ENCODE peak calls at places on chromosomes 3 and 15, in seven cellular contexts. One of them, this sample, is unnamed. For H3K4me1, the result is how much of the 10 kb centered on the place peaks cover.

GRCh38 chr15:92810418-92811138 is 89.5 kb upstream of the CHD2 start:
- DNase-seq in CD8-positive, alpha-beta T cell: no peak
- DNase-seq in PC-9: no peak
- DNase-seq in thyroid gland: peak
- DNase-seq in body of pancreas: peak
- DNase-seq in CD4-positive, CD25-positive, alpha-beta regulatory T cell: peak
- DNase-seq in left ventricle myocardium inferior: peak
- DNase-seq in this sample: peak

GRCh38 chr3:68334547-68334946 is 597.8 kb downstream of the TAFA4 start:
- DNase-seq in CD8-positive, alpha-beta T cell: no peak
- DNase-seq in PC-9: no peak
- DNase-seq in thyroid gland: no peak
- DNase-seq in body of pancreas: no peak
- DNase-seq in CD4-positive, CD25-positive, alpha-beta regulatory T cell: no peak
- DNase-seq in left ventricle myocardium inferior: no peak
- DNase-seq in this sample: no peak

GRCh38 chr15:68411276-68411675 is 20.7 kb downstream of the ITGA11 start:
- DNase-seq in CD8-positive, alpha-beta T cell: no peak
- DNase-seq in PC-9: no peak
- DNase-seq in thyroid gland: no peak
- DNase-seq in body of pancreas: no peak
- DNase-seq in CD4-positive, CD25-positive, alpha-beta regulatory T cell: no peak
- DNase-seq in left ventricle myocardium inferior: no peak
- DNase-seq in this sample: peak

GRCh38 chr3:67940200-67940952 is 286.0 kb upstream of the SUCLG2 start:
- DNase-seq in CD8-positive, alpha-beta T cell: no peak
- DNase-seq in PC-9: no peak
- DNase-seq in thyroid gland: peak
- DNase-seq in body of pancreas: peak
- DNase-seq in CD4-positive, CD25-positive, alpha-beta regulatory T cell: no peak
- DNase-seq in left ventricle myocardium inferior: no peak
- DNase-seq in this sample: no peak

GRCh38 chr15:96187916-96188315 is 142.6 kb upstream of the NR2F2 start:
- DNase-seq in CD8-positive, alpha-beta T cell: no peak
- DNase-seq in PC-9: no peak
- DNase-seq in thyroid gland: no peak
- DNase-seq in body of pancreas: no peak
- DNase-seq in CD4-positive, CD25-positive, alpha-beta regulatory T cell: no peak
- DNase-seq in left ventricle myocardium inferior: no peak
- DNase-seq in this sample: no peak

GRCh38 chr3:61727435-61727834 is 166.1 kb downstream of the PTPRG start:
- DNase-seq in CD8-positive, alpha-beta T cell: no peak
- DNase-seq in PC-9: no peak
- DNase-seq in thyroid gland: no peak
- DNase-seq in body of pancreas: no peak
- DNase-seq in CD4-positive, CD25-positive, alpha-beta regulatory T cell: no peak
- DNase-seq in left ventricle myocardium inferior: no peak
- DNase-seq in this sample: no peak

GRCh38 chr3:159593927-159594605 is 394.6 kb upstream of the IL12A start:
- DNase-seq in CD8-positive, alpha-beta T cell: no peak
- DNase-seq in PC-9: no peak
- DNase-seq in thyroid gland: no peak
- DNase-seq in body of pancreas: no peak
- DNase-seq in CD4-positive, CD25-positive, alpha-beta regulatory T cell: no peak
- DNase-seq in left ventricle myocardium inferior: no peak
- DNase-seq in this sample: no peak

GRCh38 chr3:101039285-101039684 is 46.1 kb upstream of the ABI3BP start:
- DNase-seq in CD8-positive, alpha-beta T cell: no peak
- DNase-seq in PC-9: no peak
- DNase-seq in thyroid gland: peak
- DNase-seq in body of pancreas: peak
- DNase-seq in CD4-positive, CD25-positive, alpha-beta regulatory T cell: no peak
- DNase-seq in left ventricle myocardium inferior: no peak
- DNase-seq in this sample: no peak

GRCh38 chr15:87609909-87610308 is 646.6 kb downstream of the NTRK3 start:
- DNase-seq in CD8-positive, alpha-beta T cell: no peak
- DNase-seq in PC-9: no peak
- DNase-seq in thyroid gland: no peak
- DNase-seq in body of pancreas: no peak
- DNase-seq in CD4-positive, CD25-positive, alpha-beta regulatory T cell: no peak
- DNase-seq in left ventricle myocardium inferior: no peak
- DNase-seq in this sample: no peak

GRCh38 chr15:28993720-28994053 is 107.9 kb downstream of the APBA2 start:
- DNase-seq in CD8-positive, alpha-beta T cell: no peak
- DNase-seq in PC-9: no peak
- DNase-seq in thyroid gland: no peak
- DNase-seq in body of pancreas: no peak
- DNase-seq in CD4-positive, CD25-positive, alpha-beta regulatory T cell: no peak
- DNase-seq in left ventricle myocardium inferior: no peak
- DNase-seq in this sample: no peak
- H3K27ac ChIP-seq in CD8-positive, alpha-beta T cell: no peak
- H3K27ac ChIP-seq in PC-9: no peak
- H3K27ac ChIP-seq in thyroid gland: no peak
- H3K27ac ChIP-seq in body of pancreas: no peak
- H3K27ac ChIP-seq in CD4-positive, CD25-positive, alpha-beta regulatory T cell: no peak
- H3K27ac ChIP-seq in left ventricle myocardium inferior: peak
- H3K27ac ChIP-seq in this sample: peak

DNA sequence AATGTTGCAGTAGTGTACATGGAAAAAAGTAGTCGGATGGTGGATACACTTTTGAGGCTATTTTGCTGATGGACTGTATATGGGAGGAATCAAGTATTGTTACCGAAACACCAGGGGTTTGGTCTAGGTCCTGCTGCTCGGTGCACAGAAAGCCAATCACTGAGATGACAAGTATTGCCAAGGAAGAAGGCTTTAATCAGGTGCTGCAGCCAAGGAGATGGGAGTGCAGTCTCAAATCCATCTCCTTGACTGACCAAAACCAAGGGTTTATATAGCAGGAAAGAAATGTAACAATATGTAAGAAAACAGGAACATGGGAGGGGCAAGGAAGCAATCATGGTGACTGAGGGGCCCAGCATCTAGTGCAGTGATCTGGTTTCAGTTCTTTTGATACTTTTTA is 2.8 kb upstream of the ACVR2B start:
- DNase-seq in CD8-positive, alpha-beta T cell: no peak
- DNase-seq in PC-9: no peak
- DNase-seq in thyroid gland: no peak
- DNase-seq in body of pancreas: no peak
- DNase-seq in CD4-positive, CD25-positive, alpha-beta regulatory T cell: no peak
- DNase-seq in left ventricle myocardium inferior: no peak
- DNase-seq in this sample: no peak
- H3K4me1 ChIP-seq in CD8-positive, alpha-beta T cell: under half
- H3K4me1 ChIP-seq in PC-9: under half
- H3K4me1 ChIP-seq in thyroid gland: under half
- H3K4me1 ChIP-seq in body of pancreas: under half
- H3K4me1 ChIP-seq in CD4-positive, CD25-positive, alpha-beta regulatory T cell: under half
- H3K4me1 ChIP-seq in left ventricle myocardium inferior: under half
- H3K4me1 ChIP-seq in this sample: under half

GRCh38 chr15:62454567-62455172 is 289.6 kb upstream of the C2CD4B start:
- DNase-seq in CD8-positive, alpha-beta T cell: no peak
- DNase-seq in PC-9: no peak
- DNase-seq in thyroid gland: no peak
- DNase-seq in body of pancreas: no peak
- DNase-seq in CD4-positive, CD25-positive, alpha-beta regulatory T cell: no peak
- DNase-seq in left ventricle myocardium inferior: no peak
- DNase-seq in this sample: no peak

GRCh38 chr15:62456011-62456920 is 291.2 kb upstream of the C2CD4B start:
- DNase-seq in CD8-positive, alpha-beta T cell: no peak
- DNase-seq in PC-9: no peak
- DNase-seq in thyroid gland: no peak
- DNase-seq in body of pancreas: no peak
- DNase-seq in CD4-positive, CD25-positive, alpha-beta regulatory T cell: no peak
- DNase-seq in left ventricle myocardium inferior: no peak
- DNase-seq in this sample: no peak

GRCh38 chr15:62457100-62457499 is 292.0 kb upstream of the C2CD4B start:
- DNase-seq in CD8-positive, alpha-beta T cell: no peak
- DNase-seq in PC-9: no peak
- DNase-seq in thyroid gland: no peak
- DNase-seq in body of pancreas: no peak
- DNase-seq in CD4-positive, CD25-positive, alpha-beta regulatory T cell: no peak
- DNase-seq in left ventricle myocardium inferior: no peak
- DNase-seq in this sample: no peak

GRCh38 chr15:62453979-62454378 is 288.9 kb upstream of the C2CD4B start:
- DNase-seq in CD8-positive, alpha-beta T cell: no peak
- DNase-seq in PC-9: no peak
- DNase-seq in thyroid gland: no peak
- DNase-seq in body of pancreas: no peak
- DNase-seq in CD4-positive, CD25-positive, alpha-beta regulatory T cell: no peak
- DNase-seq in left ventricle myocardium inferior: no peak
- DNase-seq in this sample: no peak

GRCh38 chr15:62455441-62455921 is 290.4 kb upstream of the C2CD4B start:
- DNase-seq in CD8-positive, alpha-beta T cell: no peak
- DNase-seq in PC-9: no peak
- DNase-seq in thyroid gland: peak
- DNase-seq in body of pancreas: no peak
- DNase-seq in CD4-positive, CD25-positive, alpha-beta regulatory T cell: no peak
- DNase-seq in left ventricle myocardium inferior: peak
- DNase-seq in this sample: no peak
- H3K27ac ChIP-seq in CD8-positive, alpha-beta T cell: no peak
- H3K27ac ChIP-seq in PC-9: no peak
- H3K27ac ChIP-seq in thyroid gland: no peak
- H3K27ac ChIP-seq in body of pancreas: no peak
- H3K27ac ChIP-seq in CD4-positive, CD25-positive, alpha-beta regulatory T cell: no peak
- H3K27ac ChIP-seq in left ventricle myocardium inferior: peak
- H3K27ac ChIP-seq in this sample: no peak

GRCh38 chr3:71253169-71253568 is 330.4 kb downstream of the FOXP1 start:
- DNase-seq in CD8-positive, alpha-beta T cell: no peak
- DNase-seq in PC-9: no peak
- DNase-seq in thyroid gland: no peak
- DNase-seq in body of pancreas: no peak
- DNase-seq in CD4-positive, CD25-positive, alpha-beta regulatory T cell: no peak
- DNase-seq in left ventricle myocardium inferior: no peak
- DNase-seq in this sample: no peak

GRCh38 chr3:71250026-71250425 is 333.5 kb downstream of the FOXP1 start:
- DNase-seq in CD8-positive, alpha-beta T cell: no peak
- DNase-seq in PC-9: no peak
- DNase-seq in thyroid gland: peak
- DNase-seq in body of pancreas: no peak
- DNase-seq in CD4-positive, CD25-positive, alpha-beta regulatory T cell: no peak
- DNase-seq in left ventricle myocardium inferior: no peak
- DNase-seq in this sample: no peak

GRCh38 chr3:71252466-71252865 is 331.1 kb downstream of the FOXP1 start:
- DNase-seq in CD8-positive, alpha-beta T cell: no peak
- DNase-seq in PC-9: no peak
- DNase-seq in thyroid gland: peak
- DNase-seq in body of pancreas: peak
- DNase-seq in CD4-positive, CD25-positive, alpha-beta regulatory T cell: no peak
- DNase-seq in left ventricle myocardium inferior: no peak
- DNase-seq in this sample: no peak

GRCh38 chr3:71254251-71254650 is 329.3 kb downstream of the FOXP1 start:
- DNase-seq in CD8-positive, alpha-beta T cell: no peak
- DNase-seq in PC-9: no peak
- DNase-seq in thyroid gland: no peak
- DNase-seq in body of pancreas: peak
- DNase-seq in CD4-positive, CD25-positive, alpha-beta regulatory T cell: no peak
- DNase-seq in left ventricle myocardium inferior: no peak
- DNase-seq in this sample: no peak

GRCh38 chr3:71251156-71251775 is 332.3 kb downstream of the FOXP1 start:
- DNase-seq in CD8-positive, alpha-beta T cell: no peak
- DNase-seq in PC-9: no peak
- DNase-seq in thyroid gland: no peak
- DNase-seq in body of pancreas: no peak
- DNase-seq in CD4-positive, CD25-positive, alpha-beta regulatory T cell: no peak
- DNase-seq in left ventricle myocardium inferior: no peak
- DNase-seq in this sample: no peak
- H3K4me1 ChIP-seq in CD8-positive, alpha-beta T cell: under half
- H3K4me1 ChIP-seq in PC-9: under half
- H3K4me1 ChIP-seq in thyroid gland: half or more
- H3K4me1 ChIP-seq in body of pancreas: half or more
- H3K4me1 ChIP-seq in CD4-positive, CD25-positive, alpha-beta regulatory T cell: under half
- H3K4me1 ChIP-seq in left ventricle myocardium inferior: half or more
- H3K4me1 ChIP-seq in this sample: under half

GRCh38 chr3:161412117-161412516 is 40.8 kb upstream of the SPTSSB start:
- DNase-seq in CD8-positive, alpha-beta T cell: no peak
- DNase-seq in PC-9: no peak
- DNase-seq in thyroid gland: no peak
- DNase-seq in body of pancreas: no peak
- DNase-seq in CD4-positive, CD25-positive, alpha-beta regulatory T cell: no peak
- DNase-seq in left ventricle myocardium inferior: no peak
- DNase-seq in this sample: no peak

GRCh38 chr3:161413855-161414210 is 42.5 kb upstream of the SPTSSB start:
- DNase-seq in CD8-positive, alpha-beta T cell: no peak
- DNase-seq in PC-9: no peak
- DNase-seq in thyroid gland: no peak
- DNase-seq in body of pancreas: no peak
- DNase-seq in CD4-positive, CD25-positive, alpha-beta regulatory T cell: no peak
- DNase-seq in left ventricle myocardium inferior: no peak
- DNase-seq in this sample: no peak

GRCh38 chr3:161414907-161415306 is 43.6 kb upstream of the SPTSSB start:
- DNase-seq in CD8-positive, alpha-beta T cell: no peak
- DNase-seq in PC-9: no peak
- DNase-seq in thyroid gland: no peak
- DNase-seq in body of pancreas: no peak
- DNase-seq in CD4-positive, CD25-positive, alpha-beta regulatory T cell: no peak
- DNase-seq in left ventricle myocardium inferior: no peak
- DNase-seq in this sample: no peak

GRCh38 chr3:161413127-161413854 is 42.0 kb upstream of the SPTSSB start:
- DNase-seq in CD8-positive, alpha-beta T cell: no peak
- DNase-seq in PC-9: no peak
- DNase-seq in thyroid gland: peak
- DNase-seq in body of pancreas: peak
- DNase-seq in CD4-positive, CD25-positive, alpha-beta regulatory T cell: no peak
- DNase-seq in left ventricle myocardium inferior: peak
- DNase-seq in this sample: no peak

GRCh38 chr3:161415506-161416231 is 44.4 kb upstream of the SPTSSB start:
- DNase-seq in CD8-positive, alpha-beta T cell: no peak
- DNase-seq in PC-9: no peak
- DNase-seq in thyroid gland: peak
- DNase-seq in body of pancreas: peak
- DNase-seq in CD4-positive, CD25-positive, alpha-beta regulatory T cell: no peak
- DNase-seq in left ventricle myocardium inferior: no peak
- DNase-seq in this sample: no peak
- H3K27ac ChIP-seq in CD8-positive, alpha-beta T cell: no peak
- H3K27ac ChIP-seq in PC-9: peak
- H3K27ac ChIP-seq in thyroid gland: peak
- H3K27ac ChIP-seq in body of pancreas: peak
- H3K27ac ChIP-seq in CD4-positive, CD25-positive, alpha-beta regulatory T cell: no peak
- H3K27ac ChIP-seq in left ventricle myocardium inferior: peak
- H3K27ac ChIP-seq in this sample: no peak

GRCh38 chr3:188294113-188294512 is 140.2 kb downstream of the LPP start:
- DNase-seq in CD8-positive, alpha-beta T cell: no peak
- DNase-seq in PC-9: no peak
- DNase-seq in thyroid gland: no peak
- DNase-seq in body of pancreas: no peak
- DNase-seq in CD4-positive, CD25-positive, alpha-beta regulatory T cell: no peak
- DNase-seq in left ventricle myocardium inferior: no peak
- DNase-seq in this sample: no peak
- H3K4me1 ChIP-seq in CD8-positive, alpha-beta T cell: under half
- H3K4me1 ChIP-seq in PC-9: half or more
- H3K4me1 ChIP-seq in thyroid gland: under half
- H3K4me1 ChIP-seq in body of pancreas: half or more
- H3K4me1 ChIP-seq in CD4-positive, CD25-positive, alpha-beta regulatory T cell: under half
- H3K4me1 ChIP-seq in left ventricle myocardium inferior: half or more
- H3K4me1 ChIP-seq in this sample: under half

This sample was measured in ovary.